ENCODE peak calls at places on chromosomes 16 and 17, in six cellular contexts. One of them, this sample, is unnamed.

GRCh38 chr16:68995011-68995504 is 110.4 kb upstream of the HAS3 start:
- DNase-seq in body of pancreas: peak; percentile 33
- DNase-seq in cardiac muscle cell: peak; percentile 61
- DNase-seq in naive thymus-derived CD4-positive, alpha-beta T cell: no peak
- DNase-seq in uterus: no peak
- DNase-seq in esophagus muscularis mucosa: peak; percentile 39
- DNase-seq in this sample: no peak

GRCh38 chr17:8409966-8410881 is 12.6 kb upstream of the RNF222 start:
- DNase-seq in naive thymus-derived CD4-positive, alpha-beta T cell: peak; percentile 61
- DNase-seq in esophagus muscularis mucosa: peak; percentile 94
- DNase-seq in cardiac muscle cell: peak; percentile 94
- DNase-seq in uterus: peak; percentile 90
- DNase-seq in body of pancreas: peak; percentile 91
- DNase-seq in this sample: peak; percentile 87

GRCh38 chr16:71311553-71312158 is 22.5 kb upstream of the CMTR2 start:
- DNase-seq in esophagus muscularis mucosa: no peak
- DNase-seq in body of pancreas: peak; percentile 10
- DNase-seq in uterus: no peak
- DNase-seq in naive thymus-derived CD4-positive, alpha-beta T cell: peak; percentile 16
- DNase-seq in cardiac muscle cell: peak; percentile 78
- DNase-seq in this sample: no peak

GRCh38 chr17:10226930-10227695 is 28.7 kb upstream of the GAS7 start:
- DNase-seq in cardiac muscle cell: peak; percentile 64
- DNase-seq in body of pancreas: no peak
- DNase-seq in uterus: peak; percentile 24
- DNase-seq in esophagus muscularis mucosa: no peak
- DNase-seq in naive thymus-derived CD4-positive, alpha-beta T cell: no peak
- DNase-seq in this sample: no peak

GRCh38 chr16:89026121-89026612 is 49.2 kb upstream of the CBFA2T3 start:
- DNase-seq in body of pancreas: no peak
- DNase-seq in naive thymus-derived CD4-positive, alpha-beta T cell: no peak
- DNase-seq in esophagus muscularis mucosa: no peak
- DNase-seq in uterus: no peak
- DNase-seq in cardiac muscle cell: no peak
- DNase-seq in this sample: no peak

GRCh38 chr17:28682655-28683054 is 20.6 kb downstream of the SUPT6H start:
- DNase-seq in esophagus muscularis mucosa: no peak
- DNase-seq in uterus: no peak
- DNase-seq in naive thymus-derived CD4-positive, alpha-beta T cell: no peak
- DNase-seq in body of pancreas: no peak
- DNase-seq in cardiac muscle cell: no peak
- DNase-seq in this sample: no peak

GRCh38 chr16:57039148-57039812 is 49.9 kb downstream of the NLRC5 start:
- DNase-seq in esophagus muscularis mucosa: no peak
- DNase-seq in cardiac muscle cell: no peak
- DNase-seq in body of pancreas: peak; percentile 50
- DNase-seq in uterus: no peak
- DNase-seq in naive thymus-derived CD4-positive, alpha-beta T cell: peak; percentile 27
- DNase-seq in this sample: no peak

GRCh38 chr17:76538281-76538931 is 897 bp upstream of the CYGB start:
- DNase-seq in naive thymus-derived CD4-positive, alpha-beta T cell: no peak
- DNase-seq in uterus: no peak
- DNase-seq in cardiac muscle cell: no peak
- DNase-seq in esophagus muscularis mucosa: no peak
- DNase-seq in body of pancreas: no peak
- DNase-seq in this sample: no peak

GRCh38 chr17:71938340-71939010 is 182.3 kb upstream of the SOX9 start:
- DNase-seq in naive thymus-derived CD4-positive, alpha-beta T cell: no peak
- DNase-seq in esophagus muscularis mucosa: no peak
- DNase-seq in cardiac muscle cell: peak; percentile 17
- DNase-seq in body of pancreas: no peak
- DNase-seq in uterus: no peak
- DNase-seq in this sample: no peak

GRCh38 chr17:1647802-1648581 is 1.7 kb downstream of the RILP start:
- DNase-seq in esophagus muscularis mucosa: no peak
- DNase-seq in body of pancreas: peak; percentile 55
- DNase-seq in uterus: no peak
- DNase-seq in naive thymus-derived CD4-positive, alpha-beta T cell: no peak
- DNase-seq in cardiac muscle cell: peak; percentile 49
- DNase-seq in this sample: peak; percentile 47

GRCh38 chr17:21286066-21286770 is 1.7 kb downstream of the MAP2K3 start:
- DNase-seq in body of pancreas: peak; percentile 96
- DNase-seq in cardiac muscle cell: peak; percentile 91
- DNase-seq in uterus: peak; percentile 94
- DNase-seq in naive thymus-derived CD4-positive, alpha-beta T cell: no peak
- DNase-seq in esophagus muscularis mucosa: peak; percentile 98
- DNase-seq in this sample: peak; percentile 98

GRCh38 chr17:56976941-56977570 is 875 bp upstream of the SCPEP1 start:
- DNase-seq in uterus: no peak
- DNase-seq in body of pancreas: no peak
- DNase-seq in cardiac muscle cell: peak; percentile 47
- DNase-seq in esophagus muscularis mucosa: no peak
- DNase-seq in naive thymus-derived CD4-positive, alpha-beta T cell: no peak
- DNase-seq in this sample: no peak

GRCh38 chr17:73201215-73202069 is 8.6 kb downstream of the COG1 start:
- DNase-seq in esophagus muscularis mucosa: no peak
- DNase-seq in body of pancreas: no peak
- DNase-seq in naive thymus-derived CD4-positive, alpha-beta T cell: no peak
- DNase-seq in uterus: peak; percentile 22
- DNase-seq in cardiac muscle cell: no peak
- DNase-seq in this sample: peak; percentile 53

GRCh38 chr17:36816889-36817288 is 120.4 kb upstream of the LHX1 start:
- DNase-seq in body of pancreas: no peak
- DNase-seq in uterus: no peak
- DNase-seq in naive thymus-derived CD4-positive, alpha-beta T cell: no peak
- DNase-seq in esophagus muscularis mucosa: no peak
- DNase-seq in cardiac muscle cell: no peak
- DNase-seq in this sample: no peak

GRCh38 chr17:74217036-74217725 is 3.8 kb downstream of the TTYH2 start:
- DNase-seq in body of pancreas: no peak
- DNase-seq in cardiac muscle cell: no peak
- DNase-seq in esophagus muscularis mucosa: no peak
- DNase-seq in uterus: no peak
- DNase-seq in naive thymus-derived CD4-positive, alpha-beta T cell: no peak
- DNase-seq in this sample: no peak

GRCh38 chr17:31297090-31297489 is at the start of gene OMG:
- DNase-seq in cardiac muscle cell: peak; percentile 0
- DNase-seq in naive thymus-derived CD4-positive, alpha-beta T cell: no peak
- DNase-seq in esophagus muscularis mucosa: no peak
- DNase-seq in body of pancreas: no peak
- DNase-seq in uterus: no peak
- DNase-seq in this sample: no peak

GRCh38 chr17:72387487-72387886 is 266.7 kb downstream of the SOX9 start:
- DNase-seq in naive thymus-derived CD4-positive, alpha-beta T cell: no peak
- DNase-seq in uterus: no peak
- DNase-seq in esophagus muscularis mucosa: no peak
- DNase-seq in body of pancreas: no peak
- DNase-seq in cardiac muscle cell: no peak
- DNase-seq in this sample: no peak

GRCh38 chr16:15487336-15488284 is 53.2 kb downstream of the BMERB1 start:
- DNase-seq in esophagus muscularis mucosa: no peak
- DNase-seq in body of pancreas: no peak
- DNase-seq in naive thymus-derived CD4-positive, alpha-beta T cell: no peak
- DNase-seq in cardiac muscle cell: no peak
- DNase-seq in uterus: no peak
- DNase-seq in this sample: no peak

GRCh38 chr17:41549596-41550039 is 21.5 kb upstream of the KRT19 start:
- DNase-seq in body of pancreas: no peak
- DNase-seq in uterus: peak; percentile 40
- DNase-seq in cardiac muscle cell: no peak
- DNase-seq in esophagus muscularis mucosa: no peak
- DNase-seq in naive thymus-derived CD4-positive, alpha-beta T cell: no peak
- DNase-seq in this sample: no peak

GRCh38 chr16:77675464-77676324 is 46.6 kb upstream of the NUDT7 start:
- DNase-seq in uterus: peak; percentile 67
- DNase-seq in esophagus muscularis mucosa: peak; percentile 95
- DNase-seq in naive thymus-derived CD4-positive, alpha-beta T cell: peak; percentile 40
- DNase-seq in body of pancreas: peak; percentile 74
- DNase-seq in cardiac muscle cell: peak; percentile 81
- DNase-seq in this sample: peak; percentile 74

GRCh38 chr16:66427871-66428681 is 981 bp downstream of the BEAN1 start:
- DNase-seq in esophagus muscularis mucosa: no peak
- DNase-seq in cardiac muscle cell: peak; percentile 56
- DNase-seq in uterus: no peak
- DNase-seq in naive thymus-derived CD4-positive, alpha-beta T cell: no peak
- DNase-seq in body of pancreas: no peak
- DNase-seq in this sample: no peak

GRCh38 chr17:12992676-12993075 is 25.2 kb downstream of the ELAC2 start:
- DNase-seq in cardiac muscle cell: no peak
- DNase-seq in esophagus muscularis mucosa: no peak
- DNase-seq in naive thymus-derived CD4-positive, alpha-beta T cell: no peak
- DNase-seq in body of pancreas: no peak
- DNase-seq in uterus: no peak
- DNase-seq in this sample: no peak

GRCh38 chr17:12994341-12995074 is 23.3 kb downstream of the ELAC2 start:
- DNase-seq in cardiac muscle cell: no peak
- DNase-seq in uterus: no peak
- DNase-seq in naive thymus-derived CD4-positive, alpha-beta T cell: no peak
- DNase-seq in body of pancreas: no peak
- DNase-seq in esophagus muscularis mucosa: no peak
- DNase-seq in this sample: no peak

GRCh38 chr17:12990041-12990808 is 27.6 kb downstream of the ELAC2 start:
- DNase-seq in cardiac muscle cell: no peak
- DNase-seq in body of pancreas: no peak
- DNase-seq in uterus: no peak
- DNase-seq in naive thymus-derived CD4-positive, alpha-beta T cell: no peak
- DNase-seq in esophagus muscularis mucosa: no peak
- DNase-seq in this sample: no peak

GRCh38 chr17:12993631-12994030 is 24.2 kb downstream of the ELAC2 start:
- DNase-seq in esophagus muscularis mucosa: no peak
- DNase-seq in naive thymus-derived CD4-positive, alpha-beta T cell: no peak
- DNase-seq in uterus: no peak
- DNase-seq in cardiac muscle cell: no peak
- DNase-seq in body of pancreas: no peak
- DNase-seq in this sample: no peak

DNA sequence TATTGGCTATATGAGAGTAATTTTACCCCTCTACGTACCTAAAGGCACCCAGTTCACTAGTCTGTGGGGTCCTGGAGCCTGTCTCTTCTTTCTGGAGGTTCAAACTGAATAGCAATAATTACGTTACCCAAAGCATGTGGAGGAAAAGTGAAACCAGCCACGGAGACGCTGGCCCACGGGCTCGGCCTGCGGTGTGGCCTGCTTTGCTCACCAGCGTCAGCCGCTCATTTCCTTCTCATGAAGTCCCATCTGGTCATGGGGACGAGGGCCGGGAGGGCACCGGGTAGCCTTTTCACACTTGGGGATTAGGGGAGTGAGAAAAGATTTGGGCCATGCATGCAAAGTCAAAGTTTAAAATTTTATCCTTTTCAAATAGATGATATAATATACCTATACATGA is 26.9 kb downstream of the ELAC2 start:
- DNase-seq in body of pancreas: no peak
- DNase-seq in cardiac muscle cell: no peak
- DNase-seq in naive thymus-derived CD4-positive, alpha-beta T cell: no peak
- DNase-seq in esophagus muscularis mucosa: no peak
- DNase-seq in uterus: no peak
- DNase-seq in this sample: no peak
- H3K27ac ChIP-seq in body of pancreas: no peak overlapping the region
- H3K27ac ChIP-seq in cardiac muscle cell: no peak overlapping the region
- H3K27ac ChIP-seq in naive thymus-derived CD4-positive, alpha-beta T cell: no peak overlapping the region
- H3K27ac ChIP-seq in esophagus muscularis mucosa: no peak overlapping the region
- H3K27ac ChIP-seq in uterus: no peak overlapping the region
- H3K27ac ChIP-seq in this sample: no peak overlapping the region

GRCh38 chr17:47949197-47949759 is 7.9 kb downstream of the PNPO start:
- DNase-seq in naive thymus-derived CD4-positive, alpha-beta T cell: peak; percentile 62
- DNase-seq in esophagus muscularis mucosa: peak; percentile 95
- DNase-seq in body of pancreas: peak; percentile 96
- DNase-seq in cardiac muscle cell: peak; percentile 91
- DNase-seq in uterus: peak; percentile 83
- DNase-seq in this sample: peak; percentile 80
- H3K27ac ChIP-seq in naive thymus-derived CD4-positive, alpha-beta T cell: peak overlapping the region; percentile 55
- H3K27ac ChIP-seq in esophagus muscularis mucosa: peak overlapping the region; percentile 73
- H3K27ac ChIP-seq in body of pancreas: peak overlapping the region; percentile 100
- H3K27ac ChIP-seq in cardiac muscle cell: no peak overlapping the region
- H3K27ac ChIP-seq in uterus: peak overlapping the region; percentile 72
- H3K27ac ChIP-seq in this sample: peak overlapping the region; percentile 67

GRCh38 chr16:454397-454940 is 29.0 kb downstream of the RAB11FIP3 start:
- DNase-seq in esophagus muscularis mucosa: no peak
- DNase-seq in uterus: no peak
- DNase-seq in body of pancreas: no peak
- DNase-seq in naive thymus-derived CD4-positive, alpha-beta T cell: no peak
- DNase-seq in cardiac muscle cell: no peak
- DNase-seq in this sample: no peak

GRCh38 chr16:457732-458400 is 32.4 kb downstream of the RAB11FIP3 start:
- DNase-seq in naive thymus-derived CD4-positive, alpha-beta T cell: no peak
- DNase-seq in body of pancreas: peak; percentile 48
- DNase-seq in uterus: no peak
- DNase-seq in cardiac muscle cell: peak; percentile 47
- DNase-seq in esophagus muscularis mucosa: no peak
- DNase-seq in this sample: no peak

GRCh38 chr16:455453-455852 is 30.0 kb downstream of the RAB11FIP3 start:
- DNase-seq in esophagus muscularis mucosa: no peak
- DNase-seq in cardiac muscle cell: no peak
- DNase-seq in naive thymus-derived CD4-positive, alpha-beta T cell: no peak
- DNase-seq in uterus: no peak
- DNase-seq in body of pancreas: no peak
- DNase-seq in this sample: no peak

GRCh38 chr16:459761-460160 is 34.3 kb downstream of the RAB11FIP3 start:
- DNase-seq in cardiac muscle cell: no peak
- DNase-seq in esophagus muscularis mucosa: no peak
- DNase-seq in body of pancreas: no peak
- DNase-seq in naive thymus-derived CD4-positive, alpha-beta T cell: no peak
- DNase-seq in uterus: no peak
- DNase-seq in this sample: no peak

GRCh38 chr16:456891-457483 is 31.5 kb downstream of the RAB11FIP3 start:
- DNase-seq in uterus: no peak
- DNase-seq in naive thymus-derived CD4-positive, alpha-beta T cell: no peak
- DNase-seq in esophagus muscularis mucosa: no peak
- DNase-seq in body of pancreas: peak; percentile 41
- DNase-seq in cardiac muscle cell: peak; percentile 39
- DNase-seq in this sample: no peak
- H3K27ac ChIP-seq in uterus: peak overlapping the region; percentile 10
- H3K27ac ChIP-seq in naive thymus-derived CD4-positive, alpha-beta T cell: no peak overlapping the region
- H3K27ac ChIP-seq in esophagus muscularis mucosa: peak overlapping the region; percentile 79
- H3K27ac ChIP-seq in body of pancreas: peak overlapping the region; percentile 30
- H3K27ac ChIP-seq in cardiac muscle cell: peak overlapping the region; percentile 76
- H3K27ac ChIP-seq in this sample: peak overlapping the region; percentile 34

GRCh38 chr16:87461466-87461975 is 31.3 kb downstream of the ZCCHC14 start:
- DNase-seq in esophagus muscularis mucosa: peak; percentile 93
- DNase-seq in body of pancreas: peak; percentile 98
- DNase-seq in cardiac muscle cell: peak; percentile 89
- DNase-seq in uterus: peak; percentile 40
- DNase-seq in naive thymus-derived CD4-positive, alpha-beta T cell: no peak
- DNase-seq in this sample: peak; percentile 68

GRCh38 chr16:87466975-87467501 is 25.8 kb downstream of the ZCCHC14 start:
- DNase-seq in naive thymus-derived CD4-positive, alpha-beta T cell: no peak
- DNase-seq in cardiac muscle cell: no peak
- DNase-seq in esophagus muscularis mucosa: no peak
- DNase-seq in body of pancreas: no peak
- DNase-seq in uterus: no peak
- DNase-seq in this sample: no peak

GRCh38 chr16:87463722-87464690 is 28.8 kb downstream of the ZCCHC14 start:
- DNase-seq in body of pancreas: peak; percentile 66
- DNase-seq in esophagus muscularis mucosa: no peak
- DNase-seq in cardiac muscle cell: no peak
- DNase-seq in uterus: no peak
- DNase-seq in naive thymus-derived CD4-positive, alpha-beta T cell: peak; percentile 13
- DNase-seq in this sample: peak; percentile 66

GRCh38 chr16:87465306-87465705 is 27.5 kb downstream of the ZCCHC14 start:
- DNase-seq in cardiac muscle cell: no peak
- DNase-seq in esophagus muscularis mucosa: peak; percentile 96
- DNase-seq in body of pancreas: peak; percentile 94
- DNase-seq in naive thymus-derived CD4-positive, alpha-beta T cell: no peak
- DNase-seq in uterus: peak; percentile 80
- DNase-seq in this sample: peak; percentile 92

GRCh38 chr16:87464691-87465300 is 28.0 kb downstream of the ZCCHC14 start:
- DNase-seq in esophagus muscularis mucosa: peak; percentile 94
- DNase-seq in body of pancreas: peak; percentile 80
- DNase-seq in cardiac muscle cell: peak; percentile 49
- DNase-seq in uterus: peak; percentile 80
- DNase-seq in naive thymus-derived CD4-positive, alpha-beta T cell: peak; percentile 16
- DNase-seq in this sample: peak; percentile 94
- H3K27ac ChIP-seq in esophagus muscularis mucosa: peak overlapping the region; percentile 93
- H3K27ac ChIP-seq in body of pancreas: peak overlapping the region; percentile 87
- H3K27ac ChIP-seq in cardiac muscle cell: peak overlapping the region; percentile 92
- H3K27ac ChIP-seq in uterus: peak overlapping the region; percentile 98
- H3K27ac ChIP-seq in naive thymus-derived CD4-positive, alpha-beta T cell: peak overlapping the region; percentile 29
- H3K27ac ChIP-seq in this sample: peak overlapping the region; percentile 92